ENCODE peak calls at places on chromosomes 13 and 19, in six cellular contexts. B is cardiac muscle cell; T is CD8-positive, alpha-beta memory T cell; A is choroid plexus epithelial cell; I is pancreas; R is aorta. Q is an unnamed sample.

GRCh38 chr13:87810391-87810801 is 139.2 kb downstream of the SLITRK5 start:
- DNase-seq in R (no peak), I (no peak), T (no peak), A (no peak), B (no peak), Q (peak)

GRCh38 chr19:28350037-28350436 is 862.9 kb downstream of the UQCRFS1 start:
- DNase-seq in I (no peak), R (no peak), T (no peak), A (no peak), B (no peak), Q (no peak)

GRCh38 chr13:71829542-71829941 is 37.5 kb downstream of the DACH1 start:
- DNase-seq in R (no peak), A (no peak), I (no peak), T (no peak), B (no peak), Q (no peak)

GRCh38 chr13:108561152-108561551 is 68.3 kb upstream of the MYO16 start:
- DNase-seq in A (no peak), B (no peak), T (no peak), I (no peak), R (no peak), Q (no peak)

GRCh38 chr19:11190501-11190900 is 6.8 kb downstream of the KANK2 start:
- DNase-seq in R (no peak), A (no peak), B (no peak), T (no peak), I (no peak), Q (no peak)

GRCh38 chr19:29806098-29806866 is 5.5 kb upstream of the CCNE1 start:
- DNase-seq in R (peak), A (peak), T (no peak), B (peak), I (no peak), Q (no peak)

GRCh38 chr13:53545340-53545941 is 516.8 kb downstream of the OLFM4 start:
- DNase-seq in T (no peak), A (no peak), R (no peak), I (no peak), B (no peak), Q (no peak)

GRCh38 chr13:98216135-98216565 is 39.1 kb upstream of the RNF113B start:
- DNase-seq in I (peak), B (peak), R (peak), A (peak), T (no peak), Q (peak)

GRCh38 chr19:12482505-12482886 is 2.1 kb downstream of the ZNF709 start:
- DNase-seq in A (no peak), B (no peak), R (no peak), T (no peak), I (no peak), Q (no peak)

GRCh38 chr19:38912600-38913514 is 871 bp upstream of the CCER2 start:
- DNase-seq in A (peak), B (no peak), I (peak), T (no peak), R (no peak), Q (peak)

GRCh38 chr13:110925023-110925608 is 10.2 kb upstream of the ANKRD10 start:
- DNase-seq in A (peak), I (no peak), T (no peak), B (peak), R (no peak), Q (no peak)

GRCh38 chr19:9881720-9882119 is 46.6 kb downstream of the PIN1 start:
- DNase-seq in B (no peak), R (no peak), I (no peak), T (no peak), A (no peak), Q (peak)

GRCh38 chr19:49799798-49800376 is 13.2 kb downstream of the FUZ start:
- DNase-seq in B (no peak), R (no peak), I (peak), A (no peak), T (no peak), Q (no peak)

GRCh38 chr13:113969973-113970611 is 3.8 kb downstream of the C13orf46 start:
- DNase-seq in R (peak), B (no peak), A (no peak), T (no peak), I (peak), Q (peak)

GRCh38 chr19:3725121-3725520 is 16.9 kb downstream of the TJP3 start:
- DNase-seq in B (no peak), R (no peak), T (no peak), A (no peak), I (no peak), Q (no peak)

GRCh38 chr13:64130600-64130999 is 2715.0 kb upstream of the PCDH20 start:
- DNase-seq in T (no peak), A (no peak), R (no peak), B (peak), I (no peak), Q (no peak)

GRCh38 chr13:47004022-47004421 is 107.2 kb upstream of the HTR2A start:
- DNase-seq in B (peak), R (no peak), T (no peak), I (no peak), A (peak), Q (no peak)

GRCh38 chr19:51131780-51132680 is 7.3 kb downstream of the SIGLEC9 start:
- DNase-seq in R (no peak), T (peak), A (peak), I (no peak), B (peak), Q (peak)

GRCh38 chr19:53365899-53366493 is 491 bp downstream of the ZNF525 start:
- DNase-seq in R (no peak), I (peak), T (peak), B (no peak), A (no peak), Q (no peak)

GRCh38 chr19:54465367-54466109 is 2.0 kb upstream of the LENG9 start:
- DNase-seq in R (peak), I (peak), B (no peak), A (no peak), T (no peak), Q (no peak)
- H3K4me3 ChIP-seq in R (no peak), I (peak), B (no peak), A (no peak), T (no peak), Q (no peak)

GRCh38 chr19:2047076-2047448 is 4.0 kb downstream of the MKNK2 start:
- DNase-seq in A (no peak), R (no peak), T (no peak), B (no peak), I (no peak), Q (no peak)

GRCh38 chr19:2049741-2050348 is 1.2 kb downstream of the MKNK2 start:
- DNase-seq in I (peak), A (peak), R (peak), B (peak), T (peak), Q (peak)

GRCh38 chr19:2047449-2048103 is 3.5 kb downstream of the MKNK2 start:
- DNase-seq in B (no peak), A (peak), I (peak), T (peak), R (peak), Q (peak)

GRCh38 chr19:2048959-2049740 is 1.9 kb downstream of the MKNK2 start:
- DNase-seq in R (peak), B (no peak), T (no peak), A (peak), I (peak), Q (no peak)

GRCh38 chr19:2048104-2048958 is 2.7 kb downstream of the MKNK2 start:
- DNase-seq in B (no peak), A (no peak), T (no peak), R (no peak), I (peak), Q (no peak)
- H3K4me3 ChIP-seq in B (no peak), A (peak), T (peak), R (no peak), I (peak), Q (no peak)

DNA sequence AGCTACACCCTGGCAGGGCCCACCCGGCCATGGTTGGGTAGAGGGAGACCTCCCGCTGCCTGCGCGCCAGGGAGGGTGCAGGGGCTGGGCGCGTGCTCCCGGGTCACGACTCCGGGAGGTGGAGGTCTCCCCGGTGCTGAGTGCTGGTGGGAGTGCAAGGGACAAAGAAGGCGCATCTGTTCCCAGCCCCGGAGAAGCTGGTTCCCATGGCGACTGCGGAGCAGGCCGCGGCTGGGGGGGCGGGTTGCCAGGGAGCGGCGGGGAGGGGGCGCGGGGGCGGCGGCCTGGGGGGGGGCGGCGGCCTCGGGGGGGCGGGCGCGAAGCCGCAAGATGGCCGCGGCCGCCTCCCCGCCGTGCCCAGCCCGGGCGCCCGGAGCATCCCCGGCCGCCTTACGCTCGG is 1.2 kb downstream of the CBARP start:
- DNase-seq in I (no peak), B (no peak), R (no peak), T (no peak), A (no peak), Q (no peak)
- H3K4me3 ChIP-seq in I (peak), B (peak), R (no peak), T (no peak), A (peak), Q (no peak)

GRCh38 chr19:18682807-18683108 is 722 bp upstream of the CRTC1 start:
- DNase-seq in T (no peak), I (no peak), A (no peak), B (no peak), R (no peak), Q (no peak)
- H3K4me3 ChIP-seq in T (peak), I (peak), A (peak), B (peak), R (peak), Q (peak)

GRCh38 chr19:4908311-4908710 is 990 bp upstream of the UHRF1 start:
- DNase-seq in T (no peak), R (no peak), I (no peak), A (no peak), B (no peak), Q (no peak)

GRCh38 chr19:4906963-4907362 is 2.3 kb upstream of the UHRF1 start:
- DNase-seq in I (no peak), T (no peak), R (no peak), B (no peak), A (no peak), Q (no peak)

GRCh38 chr19:4909172-4909896 is at the start of gene UHRF1:
- DNase-seq in R (peak), T (no peak), B (no peak), A (no peak), I (no peak), Q (peak)

GRCh38 chr19:4909897-4910593 is 744 bp downstream of the UHRF1 start:
- DNase-seq in I (peak), B (peak), A (peak), R (peak), T (peak), Q (peak)

DNA sequence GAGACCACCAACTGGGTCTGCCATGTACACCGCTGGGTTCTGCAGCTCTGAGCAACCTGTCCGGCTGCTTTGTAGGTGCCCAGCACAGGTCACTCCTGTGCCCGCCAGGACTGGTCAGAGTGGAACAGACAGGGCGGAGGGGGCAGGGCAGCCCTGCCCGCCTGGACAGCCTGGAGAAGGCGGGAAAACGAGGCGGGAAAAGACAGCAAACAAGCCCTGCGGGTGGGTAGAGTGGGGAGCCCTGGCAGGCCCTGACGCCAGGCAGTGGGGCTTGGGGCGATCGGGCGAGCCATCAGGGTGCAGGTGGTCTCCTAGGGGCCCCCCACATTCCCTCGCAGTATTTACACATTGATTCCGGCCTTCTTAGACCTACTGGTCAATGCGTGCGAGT is 525 bp upstream of the UHRF1 start:
- DNase-seq in I (no peak), T (no peak), R (peak), A (no peak), B (no peak), Q (no peak)
- H3K4me3 ChIP-seq in I (no peak), T (no peak), R (peak), A (no peak), B (no peak), Q (peak)

GRCh38 chr19:17323274-17323972 is 11.2 kb downstream of the ANO8 start:
- DNase-seq in A (no peak), T (no peak), I (no peak), R (no peak), B (no peak), Q (no peak)
- H3K4me3 ChIP-seq in A (peak), T (no peak), I (no peak), R (no peak), B (no peak), Q (no peak)

GRCh38 chr13:95228130-95228529 is 73.1 kb downstream of the ABCC4 start:
- DNase-seq in B (no peak), A (no peak), T (no peak), R (no peak), I (no peak), Q (no peak)
- H3K4me3 ChIP-seq in B (no peak), A (no peak), T (no peak), R (no peak), I (no peak), Q (no peak)

GRCh38 chr19:35712910-35713845 is 4.6 kb upstream of the KMT2B start:
- DNase-seq in T (no peak), B (no peak), I (no peak), A (no peak), R (no peak), Q (no peak)

GRCh38 chr19:35712529-35712909 is 5.3 kb upstream of the KMT2B start:
- DNase-seq in I (no peak), T (no peak), A (no peak), B (no peak), R (no peak), Q (no peak)

GRCh38 chr19:35713904-35714440 is 3.8 kb upstream of the KMT2B start:
- DNase-seq in T (no peak), I (no peak), A (no peak), B (no peak), R (no peak), Q (no peak)

GRCh38 chr19:35708391-35708790 is 4.0 kb downstream of the ZBTB32 start:
- DNase-seq in T (no peak), R (no peak), B (no peak), I (no peak), A (no peak), Q (no peak)

DNA sequence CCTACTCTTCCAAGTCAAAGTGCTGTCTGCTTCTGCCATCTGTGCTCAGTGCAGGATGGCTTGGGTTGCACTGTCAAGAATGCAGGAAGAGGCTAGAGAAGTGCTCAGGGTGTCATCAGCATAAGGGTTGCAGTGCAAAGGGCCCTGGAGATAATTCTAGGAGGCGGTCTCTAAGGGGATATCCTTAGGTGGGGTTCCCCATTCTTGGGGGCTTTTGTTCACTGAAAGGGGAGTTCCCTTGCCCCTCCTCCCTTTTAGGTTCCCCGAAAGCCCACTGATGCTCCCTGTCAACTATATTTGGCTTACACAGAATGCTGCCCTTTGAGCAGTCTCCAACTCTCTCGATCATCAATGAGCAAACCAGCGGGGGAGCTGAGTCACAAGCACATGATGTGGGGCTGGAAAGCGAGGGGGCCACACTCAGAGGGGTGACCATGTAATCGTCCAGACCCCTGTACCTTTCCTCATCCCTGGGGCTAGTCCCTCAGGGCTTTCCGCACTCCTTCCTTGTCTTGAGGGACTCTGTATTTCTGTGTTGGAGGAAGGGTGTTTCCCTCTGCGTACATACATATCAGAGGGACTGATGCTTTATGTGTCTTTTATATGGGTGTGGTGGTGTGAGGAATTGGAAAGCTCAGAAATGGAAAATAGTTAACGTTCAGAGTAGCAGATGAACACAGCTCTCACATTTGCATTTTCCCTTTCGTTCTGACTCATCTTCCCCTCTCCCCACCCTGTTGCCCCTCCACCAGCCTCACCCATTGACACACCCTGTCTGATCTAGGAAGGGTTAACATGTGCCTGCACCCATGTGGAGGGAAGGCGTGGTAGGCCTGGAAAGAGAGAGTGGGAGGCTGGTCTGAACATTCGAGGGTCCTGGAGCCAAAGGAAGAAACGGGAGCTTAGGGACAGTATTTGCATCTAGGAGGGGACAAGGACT is 6.7 kb downstream of the ZBTB32 start:
- DNase-seq in B (no peak), T (no peak), A (no peak), I (no peak), R (no peak), Q (no peak)
- H3K4me3 ChIP-seq in B (no peak), T (no peak), A (no peak), I (no peak), R (no peak), Q (no peak)

Q was measured in PC-9.